ENCODE peak calls at places on chromosomes 5 and 9, in five cellular contexts. O, Y, Q, G and J are unnamed samples.
A peak's percentile ranks its signal among the peaks of the same experiment; 100 is the strongest.

GRCh38 chr5:10194083-10194482 is 55.6 kb downstream of the ATPSCKMT start:
- ATAC-seq in O (no peak), Y (no peak), Q (no peak), G (no peak), J (no peak)

GRCh38 chr9:69279730-69280127 is 45.3 kb upstream of the ENTREP1 start:
- ATAC-seq in O (no peak), Y (no peak), Q (no peak), G (no peak), J (no peak)

GRCh38 chr9:131642496-131643083 is 97.3 kb downstream of the PRRT1B start:
- ATAC-seq in O (no peak), Y (peak; percentile 84), Q (no peak), G (no peak), J (no peak)

GRCh38 chr9:75235632-75236031 is 147.3 kb downstream of the OSTF1 start:
- ATAC-seq in O (peak; percentile 10), Y (no peak), Q (no peak), G (peak; percentile 82), J (peak; percentile 86)

GRCh38 chr5:172090976-172091547 is 84.6 kb upstream of the FBXW11 start:
- ATAC-seq in O (no peak), Y (peak; percentile 57), Q (no peak), G (no peak), J (no peak)

GRCh38 chr5:177327539-177328522 is 16.1 kb upstream of the MXD3 start:
- ATAC-seq in O (peak; percentile 44), Y (peak; percentile 89), Q (peak; percentile 49), G (peak; percentile 47), J (peak; percentile 59)

GRCh38 chr9:16000826-16001225 is 448.0 kb downstream of the CCDC171 start:
- ATAC-seq in O (no peak), Y (no peak), Q (no peak), G (no peak), J (no peak)

GRCh38 chr5:154478224-154478565 is at the start of gene HAND1:
- ATAC-seq in O (peak; percentile 80), Y (no peak), Q (peak; percentile 93), G (peak; percentile 63), J (peak; percentile 33)

GRCh38 chr9:120783611-120784047 is 9.6 kb downstream of the FBXW2 start:
- ATAC-seq in O (no peak), Y (no peak), Q (peak; percentile 45), G (peak; percentile 37), J (peak; percentile 23)

GRCh38 chr9:85647571-85647970 is 94.2 kb downstream of the AGTPBP1 start:
- ATAC-seq in O (no peak), Y (no peak), Q (no peak), G (no peak), J (no peak)

GRCh38 chr5:5638193-5638592 is 215.7 kb downstream of the ICE1 start:
- ATAC-seq in O (no peak), Y (no peak), Q (no peak), G (peak; percentile 30), J (no peak)

GRCh38 chr5:62825623-62826220 is 247.1 kb downstream of the LRRC70 start:
- ATAC-seq in O (no peak), Y (no peak), Q (no peak), G (no peak), J (no peak)

GRCh38 chr5:116300016-116300601 is 215.3 kb downstream of the COMMD10 start:
- ATAC-seq in O (no peak), Y (no peak), Q (no peak), G (no peak), J (no peak)

GRCh38 chr9:137705443-137705863 is 86.6 kb downstream of the EHMT1 start:
- ATAC-seq in O (no peak), Y (peak; percentile 87), Q (no peak), G (peak; percentile 54), J (peak; percentile 35)

GRCh38 chr5:55062039-55062779 is 38.2 kb downstream of the GZMK start:
- ATAC-seq in O (no peak), Y (peak; percentile 85), Q (no peak), G (peak; percentile 54), J (no peak)

GRCh38 chr5:94793113-94793815 is 174.8 kb downstream of the SLF1 start:
- ATAC-seq in O (no peak), Y (peak; percentile 97), Q (peak; percentile 67), G (peak; percentile 36), J (peak; percentile 45)

GRCh38 chr5:73900566-73900965 is 274.6 kb downstream of the ARHGEF28 start:
- ATAC-seq in O (peak; percentile 14), Y (no peak), Q (no peak), G (no peak), J (no peak)

GRCh38 chr5:9786378-9787360 is 156.5 kb upstream of the TAS2R1 start:
- ATAC-seq in O (no peak), Y (no peak), Q (no peak), G (no peak), J (no peak)

GRCh38 chr5:94575196-94575595 is 43.2 kb downstream of the KIAA0825 start:
- ATAC-seq in O (peak; percentile 65), Y (peak; percentile 84), Q (no peak), G (no peak), J (no peak)

GRCh38 chr5:28648108-28648507 is 1609.7 kb upstream of the CDH9 start:
- ATAC-seq in O (peak; percentile 75), Y (no peak), Q (no peak), G (no peak), J (no peak)

GRCh38 chr5:43281840-43282658 is 31.2 kb downstream of the HMGCS1 start:
- ATAC-seq in O (peak; percentile 91), Y (peak; percentile 84), Q (no peak), G (no peak), J (peak; percentile 46)

GRCh38 chr9:91933556-91934352 is 16.3 kb downstream of the ROR2 start:
- ATAC-seq in O (no peak), Y (no peak), Q (no peak), G (no peak), J (no peak)

GRCh38 chr5:86999951-87000350 is 267.7 kb upstream of the RASA1 start:
- ATAC-seq in O (no peak), Y (no peak), Q (no peak), G (no peak), J (no peak)

GRCh38 chr5:39022151-39022550 is 52.0 kb downstream of the RICTOR start:
- ATAC-seq in O (no peak), Y (no peak), Q (no peak), G (no peak), J (no peak)

GRCh38 chr9:129412814-129413536 is 207.9 kb downstream of the C9orf50 start:
- ATAC-seq in O (peak; percentile 25), Y (peak; percentile 65), Q (peak; percentile 53), G (peak; percentile 8), J (peak; percentile 2)

GRCh38 chr5:96629774-96630173 is 32.4 kb upstream of the CAST start:
- ATAC-seq in O (peak; percentile 99), Y (no peak), Q (peak; percentile 61), G (no peak), J (peak; percentile 100)

GRCh38 chr9:4081549-4081895 is 218.3 kb downstream of the GLIS3 start:
- ATAC-seq in O (no peak), Y (no peak), Q (no peak), G (no peak), J (no peak)

GRCh38 chr5:150574818-150575537 is 65.5 kb upstream of the SYNPO start:
- ATAC-seq in O (no peak), Y (no peak), Q (no peak), G (no peak), J (peak; percentile 9)

GRCh38 chr5:74889523-74890105 is 23.4 kb upstream of the FAM169A start:
- ATAC-seq in O (no peak), Y (no peak), Q (no peak), G (no peak), J (no peak)